ENCODE peak calls at places on chromosomes 11 and 22, in four cellular contexts. N, M, G and L are unnamed samples.

GRCh38 chr11:30258679-30259078 is 27.9 kb downstream of the FSHB start:
- DNase-seq in N (no peak), G (no peak), M (no peak), L (no peak)

GRCh38 chr22:40044870-40045834 is 50.4 kb downstream of the FAM83F start:
- DNase-seq in G (peak), M (peak), N (no peak), L (peak)

GRCh38 chr22:25598609-25599008 is 34.1 kb downstream of the GRK3 start:
- DNase-seq in G (no peak), N (no peak), M (no peak), L (no peak)

GRCh38 chr11:71155846-71156245 is 96.5 kb downstream of the SHANK2 start:
- DNase-seq in M (no peak), G (no peak), N (no peak), L (no peak)

GRCh38 chr22:46612904-46613605 is 7.1 kb upstream of the GRAMD4 start:
- DNase-seq in N (no peak), G (peak), M (peak), L (peak)

GRCh38 chr22:25700996-25701815 is 40.8 kb upstream of the MYO18B start:
- DNase-seq in G (no peak), M (peak), N (no peak), L (no peak)

GRCh38 chr11:118608268-118609214 is 1.1 kb downstream of the PHLDB1 start:
- DNase-seq in N (no peak), M (peak), G (peak), L (peak)

GRCh38 chr11:12131943-12132789 is 21.8 kb downstream of the MICAL2 start:
- DNase-seq in M (no peak), G (peak), N (no peak), L (no peak)

GRCh38 chr22:45911601-45912271 is 65.2 kb downstream of the WNT7B start:
- DNase-seq in M (peak), N (no peak), G (no peak), L (no peak)

GRCh38 chr22:28115426-28115825 is 196.4 kb upstream of the PITPNB start:
- DNase-seq in G (no peak), N (no peak), M (no peak), L (no peak)

GRCh38 chr22:29096736-29097669 is 24.2 kb downstream of the KREMEN1 start:
- DNase-seq in N (no peak), G (no peak), M (no peak), L (no peak)

GRCh38 chr22:36350751-36351594 is 36.8 kb downstream of the MYH9 start:
- DNase-seq in N (no peak), M (no peak), G (no peak), L (no peak)

GRCh38 chr11:19398273-19398672 is 157.5 kb upstream of the E2F8 start:
- DNase-seq in G (no peak), N (no peak), M (no peak), L (no peak)

GRCh38 chr11:6251990-6252473 is 7.6 kb upstream of the CCKBR start:
- DNase-seq in N (peak), G (no peak), M (no peak), L (no peak)

GRCh38 chr11:106173291-106173690 is 95.8 kb downstream of the AASDHPPT start:
- DNase-seq in M (no peak), N (no peak), G (no peak), L (no peak)

GRCh38 chr11:118918686-118919280 is 6.9 kb downstream of the BCL9L start:
- DNase-seq in M (no peak), N (no peak), G (no peak), L (no peak)

GRCh38 chr22:25139062-25139461 is 60.6 kb upstream of the CRYBB3 start:
- DNase-seq in M (peak), N (no peak), G (no peak), L (no peak)

GRCh38 chr11:35376613-35377012 is 42.7 kb downstream of the SLC1A2 start:
- DNase-seq in G (no peak), N (no peak), M (no peak), L (no peak)

GRCh38 chr22:38570841-38571364 is 920 bp upstream of the DMC1 start:
- DNase-seq in M (peak), N (no peak), G (peak), L (peak)

GRCh38 chr11:77175869-77176539 is 48.0 kb downstream of the MYO7A start:
- DNase-seq in M (peak), G (peak), N (no peak), L (no peak)

GRCh38 chr11:114059278-114059983 is at the start of gene ZBTB16:
- DNase-seq in N (no peak), M (peak), G (peak), L (no peak)

GRCh38 chr22:24188705-24189248 is 7.5 kb downstream of the SUSD2 start:
- DNase-seq in G (no peak), M (no peak), N (no peak), L (no peak)

GRCh38 chr11:108121274-108122155 is at the start of gene ACAT1:
- DNase-seq in G (peak), N (peak), M (peak), L (peak)
- TF ChIP-seq CTCF in G (peak), N (peak), M (peak), L (no peak)

GRCh38 chr11:65637794-65638317 is at the start of gene SIPA1:
- DNase-seq in G (peak), N (peak), M (peak), L (peak)
- TF ChIP-seq CTCF in G (no peak), N (peak), M (peak), L (peak)

GRCh38 chr11:100683107-100683506 is 4.0 kb upstream of the ARHGAP42 start:
- DNase-seq in G (no peak), M (no peak), N (no peak), L (no peak)

GRCh38 chr11:100680070-100680469 is 7.0 kb upstream of the ARHGAP42 start:
- DNase-seq in M (no peak), N (no peak), G (no peak), L (no peak)

GRCh38 chr11:100681064-100681502 is 6.0 kb upstream of the ARHGAP42 start:
- DNase-seq in N (no peak), G (peak), M (peak), L (peak)

GRCh38 chr11:100684101-100685065 is 2.7 kb upstream of the ARHGAP42 start:
- DNase-seq in N (no peak), G (no peak), M (no peak), L (no peak)

DNA sequence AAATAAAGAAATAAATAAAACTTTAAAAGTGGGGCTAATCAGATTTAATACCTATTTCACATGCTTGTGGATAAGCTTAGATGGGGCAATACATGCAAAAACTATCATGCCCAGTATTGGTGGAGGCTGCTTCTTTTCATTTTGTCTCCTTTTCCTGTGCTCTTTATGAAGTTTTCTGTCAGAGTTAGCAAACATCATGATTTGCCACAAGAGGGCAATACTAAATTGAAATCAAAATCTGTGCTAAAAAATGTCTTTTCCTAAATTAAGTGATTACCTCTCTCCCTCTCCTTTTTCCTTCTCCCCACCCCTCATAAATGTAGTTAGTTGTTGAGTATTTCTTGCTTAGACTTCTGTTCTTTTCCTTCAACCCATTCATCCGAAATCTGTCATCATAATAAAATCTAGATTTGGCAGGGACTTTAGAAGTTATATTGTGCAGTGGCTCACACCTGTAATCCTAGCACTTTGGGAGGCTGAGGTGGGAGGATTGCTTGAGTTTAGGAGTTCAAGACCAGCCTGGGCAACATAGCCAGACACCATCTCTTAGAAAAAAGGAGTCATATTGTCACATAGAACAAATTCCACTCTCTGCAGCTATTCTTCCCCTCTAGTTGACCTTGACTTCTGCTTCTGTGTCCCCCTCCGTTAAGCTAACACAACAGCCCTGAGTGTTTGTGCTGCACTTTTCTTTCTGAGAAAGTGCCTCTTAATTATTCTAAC is 4.7 kb upstream of the ARHGAP42 start:
- DNase-seq in M (no peak), G (no peak), N (no peak), L (no peak)
- TF ChIP-seq CTCF in M (peak), G (peak), N (peak), L (peak)

GRCh38 chr11:33257897-33258630 is 883 bp downstream of the HIPK3 start:
- DNase-seq in N (peak), G (peak), M (peak), L (peak)
- TF ChIP-seq CTCF in N (peak), G (peak), M (peak), L (peak)

DNA sequence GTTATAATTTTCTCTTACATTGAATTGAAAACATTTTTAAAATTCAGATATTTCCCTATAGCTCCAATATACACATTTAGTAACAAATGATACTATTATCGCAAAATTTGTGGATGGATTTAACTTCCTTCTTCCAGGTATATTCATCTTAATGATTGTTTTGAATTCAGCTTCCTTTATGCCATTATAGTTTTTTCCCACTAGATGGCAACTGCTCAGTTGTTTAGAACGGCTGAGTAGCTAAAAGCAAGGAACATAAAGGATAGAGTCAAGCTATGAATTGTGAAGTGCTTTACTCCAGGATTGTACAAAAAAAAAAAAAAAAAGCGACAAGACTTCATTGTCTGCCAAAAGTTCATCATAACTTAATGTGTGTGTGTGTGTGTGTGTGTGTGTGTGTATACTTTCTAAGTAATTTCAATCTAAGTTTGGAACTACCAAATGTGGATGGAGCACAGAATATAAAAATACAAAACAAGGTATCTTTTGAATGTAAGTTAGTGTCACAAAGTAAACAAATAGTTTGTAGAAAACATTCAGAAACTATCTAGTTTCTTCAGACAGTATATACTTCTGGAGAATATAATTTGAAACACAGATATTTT is 846.4 kb downstream of the DLG2 start:
- DNase-seq in G (no peak), N (no peak), M (no peak), L (no peak)
- TF ChIP-seq CTCF in G (no peak), N (peak), M (peak), L (peak)

GRCh38 chr11:67276821-67277230 is 10.6 kb downstream of the GRK2 start:
- DNase-seq in M (no peak), N (no peak), G (peak), L (peak)
- TF ChIP-seq CTCF in M (peak), N (peak), G (no peak), L (peak)

GRCh38 chr11:46305295-46305694 is 27.8 kb downstream of the CREB3L1 start:
- DNase-seq in M (no peak), G (no peak), N (no peak), L (no peak)
- TF ChIP-seq CTCF in M (no peak), G (no peak), N (no peak), L (no peak)